ENCODE peak calls at places on chromosomes 11 and 22, in eight cellular contexts. One of them, this sample, is unnamed.
A peak's percentile ranks its signal among the peaks of the same experiment; 100 is the strongest.

GRCh38 chr11:3014314-3014938 is 22.3 kb upstream of the NAP1L4 start:
- DNase-seq in esophagus muscularis mucosa: no peak
- DNase-seq in sigmoid colon: no peak
- DNase-seq in heart left ventricle: no peak
- DNase-seq in body of pancreas: no peak
- DNase-seq in Peyer's patch: peak; percentile 66
- DNase-seq in lung: no peak
- DNase-seq in lower leg skin: no peak
- DNase-seq in this sample: no peak

GRCh38 chr22:28710112-28710888 is 30.7 kb upstream of the TTC28 start:
- DNase-seq in Peyer's patch: no peak
- DNase-seq in lower leg skin: no peak
- DNase-seq in sigmoid colon: no peak
- DNase-seq in esophagus muscularis mucosa: no peak
- DNase-seq in lung: no peak
- DNase-seq in body of pancreas: no peak
- DNase-seq in heart left ventricle: no peak
- DNase-seq in this sample: peak; percentile 61

GRCh38 chr11:297666-298405 is 1.5 kb downstream of the IFITM5 start:
- DNase-seq in lung: no peak
- DNase-seq in esophagus muscularis mucosa: no peak
- DNase-seq in lower leg skin: no peak
- DNase-seq in Peyer's patch: peak; percentile 55
- DNase-seq in sigmoid colon: peak; percentile 74
- DNase-seq in body of pancreas: peak; percentile 31
- DNase-seq in heart left ventricle: peak; percentile 56
- DNase-seq in this sample: no peak

GRCh38 chr11:36475192-36475591 is 34.9 kb downstream of the TRAF6 start:
- DNase-seq in heart left ventricle: no peak
- DNase-seq in Peyer's patch: no peak
- DNase-seq in lung: no peak
- DNase-seq in sigmoid colon: no peak
- DNase-seq in lower leg skin: no peak
- DNase-seq in esophagus muscularis mucosa: no peak
- DNase-seq in body of pancreas: no peak
- DNase-seq in this sample: no peak

GRCh38 chr11:129247129-129247528 is 55.0 kb upstream of the ARHGAP32 start:
- DNase-seq in heart left ventricle: no peak
- DNase-seq in body of pancreas: no peak
- DNase-seq in esophagus muscularis mucosa: no peak
- DNase-seq in Peyer's patch: no peak
- DNase-seq in lower leg skin: no peak
- DNase-seq in lung: no peak
- DNase-seq in sigmoid colon: no peak
- DNase-seq in this sample: no peak

GRCh38 chr11:33721291-33721840 is 14.9 kb downstream of the CD59 start:
- DNase-seq in heart left ventricle: no peak
- DNase-seq in Peyer's patch: no peak
- DNase-seq in lung: no peak
- DNase-seq in esophagus muscularis mucosa: no peak
- DNase-seq in lower leg skin: no peak
- DNase-seq in sigmoid colon: no peak
- DNase-seq in body of pancreas: no peak
- DNase-seq in this sample: no peak

GRCh38 chr11:660281-660680 is 23.2 kb downstream of the DRD4 start:
- DNase-seq in body of pancreas: no peak
- DNase-seq in sigmoid colon: no peak
- DNase-seq in Peyer's patch: no peak
- DNase-seq in esophagus muscularis mucosa: no peak
- DNase-seq in lower leg skin: no peak
- DNase-seq in lung: no peak
- DNase-seq in heart left ventricle: no peak
- DNase-seq in this sample: no peak

GRCh38 chr22:38941488-38941987 is 15.9 kb upstream of the APOBEC3A start:
- DNase-seq in esophagus muscularis mucosa: no peak
- DNase-seq in lung: peak; percentile 60
- DNase-seq in lower leg skin: no peak
- DNase-seq in body of pancreas: peak; percentile 5
- DNase-seq in Peyer's patch: no peak
- DNase-seq in heart left ventricle: no peak
- DNase-seq in sigmoid colon: no peak
- DNase-seq in this sample: no peak

GRCh38 chr11:13368041-13368446 is 90.5 kb downstream of the BMAL1 start:
- DNase-seq in lung: no peak
- DNase-seq in sigmoid colon: no peak
- DNase-seq in Peyer's patch: no peak
- DNase-seq in heart left ventricle: no peak
- DNase-seq in esophagus muscularis mucosa: no peak
- DNase-seq in lower leg skin: no peak
- DNase-seq in body of pancreas: no peak
- DNase-seq in this sample: no peak

GRCh38 chr11:130428271-130428670 is at the start of gene ADAMTS8:
- DNase-seq in heart left ventricle: peak; percentile 44
- DNase-seq in sigmoid colon: no peak
- DNase-seq in esophagus muscularis mucosa: no peak
- DNase-seq in lower leg skin: no peak
- DNase-seq in lung: no peak
- DNase-seq in body of pancreas: no peak
- DNase-seq in Peyer's patch: no peak
- DNase-seq in this sample: no peak

GRCh38 chr11:123740787-123741158 is 687 bp downstream of the ZNF202 start:
- DNase-seq in sigmoid colon: no peak
- DNase-seq in lung: no peak
- DNase-seq in body of pancreas: no peak
- DNase-seq in Peyer's patch: no peak
- DNase-seq in esophagus muscularis mucosa: no peak
- DNase-seq in heart left ventricle: no peak
- DNase-seq in lower leg skin: no peak
- DNase-seq in this sample: no peak

GRCh38 chr11:67382481-67383136 is 9.2 kb upstream of the RAD9A start:
- DNase-seq in sigmoid colon: peak; percentile 90
- DNase-seq in heart left ventricle: peak; percentile 87
- DNase-seq in lower leg skin: peak; percentile 80
- DNase-seq in body of pancreas: peak; percentile 85
- DNase-seq in Peyer's patch: peak; percentile 82
- DNase-seq in lung: peak; percentile 82
- DNase-seq in esophagus muscularis mucosa: no peak
- DNase-seq in this sample: no peak

GRCh38 chr11:64935634-64936081 is at the start of gene GPHA2:
- DNase-seq in esophagus muscularis mucosa: no peak
- DNase-seq in Peyer's patch: no peak
- DNase-seq in sigmoid colon: no peak
- DNase-seq in body of pancreas: peak; percentile 79
- DNase-seq in lower leg skin: no peak
- DNase-seq in heart left ventricle: no peak
- DNase-seq in lung: no peak
- DNase-seq in this sample: no peak

GRCh38 chr11:69075421-69076128 is 26.8 kb downstream of the TPCN2 start:
- DNase-seq in heart left ventricle: peak; percentile 82
- DNase-seq in sigmoid colon: peak; percentile 98
- DNase-seq in lung: peak; percentile 43
- DNase-seq in Peyer's patch: no peak
- DNase-seq in body of pancreas: peak; percentile 44
- DNase-seq in esophagus muscularis mucosa: peak; percentile 93
- DNase-seq in lower leg skin: peak; percentile 56
- DNase-seq in this sample: peak; percentile 95

GRCh38 chr22:44996120-44996519 is 13.7 kb downstream of the PHF21B start:
- DNase-seq in esophagus muscularis mucosa: no peak
- DNase-seq in heart left ventricle: no peak
- DNase-seq in body of pancreas: no peak
- DNase-seq in lung: no peak
- DNase-seq in Peyer's patch: no peak
- DNase-seq in lower leg skin: no peak
- DNase-seq in sigmoid colon: no peak
- DNase-seq in this sample: no peak

GRCh38 chr11:18203723-18204122 is 31.1 kb downstream of the MRGPRX4 start:
- DNase-seq in Peyer's patch: no peak
- DNase-seq in lower leg skin: no peak
- DNase-seq in heart left ventricle: no peak
- DNase-seq in body of pancreas: no peak
- DNase-seq in sigmoid colon: no peak
- DNase-seq in lung: no peak
- DNase-seq in esophagus muscularis mucosa: no peak
- DNase-seq in this sample: no peak

GRCh38 chr11:12079726-12080556 is 30.4 kb upstream of the MICAL2 start:
- DNase-seq in Peyer's patch: no peak
- DNase-seq in sigmoid colon: peak; percentile 86
- DNase-seq in heart left ventricle: peak; percentile 75
- DNase-seq in lung: no peak
- DNase-seq in esophagus muscularis mucosa: peak; percentile 94
- DNase-seq in body of pancreas: peak; percentile 13
- DNase-seq in lower leg skin: peak; percentile 73
- DNase-seq in this sample: peak; percentile 97

GRCh38 chr11:34379081-34379480 is 21.3 kb upstream of the ABTB2 start:
- DNase-seq in heart left ventricle: no peak
- DNase-seq in Peyer's patch: no peak
- DNase-seq in lung: no peak
- DNase-seq in lower leg skin: no peak
- DNase-seq in esophagus muscularis mucosa: no peak
- DNase-seq in sigmoid colon: no peak
- DNase-seq in body of pancreas: no peak
- DNase-seq in this sample: no peak

GRCh38 chr22:31094741-31095140 is 12.6 kb downstream of the SELENOM start:
- DNase-seq in sigmoid colon: no peak
- DNase-seq in lung: no peak
- DNase-seq in heart left ventricle: no peak
- DNase-seq in lower leg skin: no peak
- DNase-seq in body of pancreas: no peak
- DNase-seq in Peyer's patch: no peak
- DNase-seq in esophagus muscularis mucosa: no peak
- DNase-seq in this sample: no peak

GRCh38 chr22:31093956-31094622 is 13.0 kb downstream of the SMTN start:
- DNase-seq in lower leg skin: no peak
- DNase-seq in heart left ventricle: no peak
- DNase-seq in Peyer's patch: no peak
- DNase-seq in esophagus muscularis mucosa: no peak
- DNase-seq in sigmoid colon: peak; percentile 84
- DNase-seq in lung: no peak
- DNase-seq in body of pancreas: peak; percentile 80
- DNase-seq in this sample: no peak

GRCh38 chr22:31091106-31091975 is 10.2 kb downstream of the SMTN start:
- DNase-seq in lung: no peak
- DNase-seq in heart left ventricle: peak; percentile 70
- DNase-seq in lower leg skin: no peak
- DNase-seq in Peyer's patch: no peak
- DNase-seq in sigmoid colon: peak; percentile 98
- DNase-seq in body of pancreas: no peak
- DNase-seq in esophagus muscularis mucosa: no peak
- DNase-seq in this sample: no peak

GRCh38 chr22:31092161-31092560 is 11.0 kb downstream of the SMTN start:
- DNase-seq in body of pancreas: no peak
- DNase-seq in lower leg skin: no peak
- DNase-seq in sigmoid colon: no peak
- DNase-seq in Peyer's patch: no peak
- DNase-seq in heart left ventricle: no peak
- DNase-seq in lung: no peak
- DNase-seq in esophagus muscularis mucosa: no peak
- DNase-seq in this sample: no peak

DNA sequence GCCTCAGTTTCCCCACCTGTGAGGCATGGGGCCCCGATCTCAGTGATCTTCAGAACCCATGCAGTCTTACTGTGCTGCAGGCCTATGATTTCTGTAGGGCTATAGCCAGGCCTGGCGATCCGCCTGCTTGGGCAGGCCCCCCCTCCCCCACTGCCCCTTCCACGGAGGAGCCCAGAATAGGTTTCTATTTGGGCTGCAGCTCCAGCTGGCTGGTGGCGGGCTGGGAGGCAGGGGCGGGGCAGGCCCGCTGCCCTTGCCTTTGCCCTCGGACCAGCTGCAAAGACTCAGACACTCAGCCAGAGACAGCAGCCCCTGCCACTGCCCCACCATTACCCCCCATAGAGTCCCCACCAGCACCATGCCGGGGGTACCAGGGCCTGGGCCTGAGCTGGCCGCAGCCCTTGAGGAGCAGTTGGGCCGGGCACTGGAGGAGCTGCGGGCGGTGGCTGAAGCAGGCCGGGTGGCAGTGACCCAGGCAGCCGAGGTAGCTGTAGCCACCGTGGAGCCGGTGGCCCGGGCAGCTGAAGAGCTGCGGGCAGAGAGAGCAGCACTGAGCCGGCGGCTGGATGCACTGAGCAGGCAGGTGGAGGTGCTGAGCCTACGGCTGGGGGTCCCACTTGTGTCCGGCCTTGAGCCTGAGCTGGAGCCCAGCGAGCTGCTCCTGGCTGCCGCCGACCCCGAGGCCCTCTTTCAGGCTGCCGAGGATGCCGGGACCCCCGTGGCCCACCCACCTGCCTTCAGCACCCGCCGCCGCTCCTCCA is 12.2 kb downstream of the SMTN start:
- DNase-seq in Peyer's patch: no peak
- DNase-seq in lung: no peak
- DNase-seq in sigmoid colon: peak; percentile 94
- DNase-seq in lower leg skin: no peak
- DNase-seq in heart left ventricle: peak; percentile 85
- DNase-seq in esophagus muscularis mucosa: no peak
- DNase-seq in body of pancreas: peak; percentile 64
- DNase-seq in this sample: no peak
- H3K4me3 ChIP-seq in Peyer's patch: no peak overlapping the region
- H3K4me3 ChIP-seq in lung: no peak overlapping the region
- H3K4me3 ChIP-seq in sigmoid colon: peak overlapping the region; percentile 75
- H3K4me3 ChIP-seq in lower leg skin: no peak overlapping the region
- H3K4me3 ChIP-seq in heart left ventricle: peak overlapping the region; percentile 47
- H3K4me3 ChIP-seq in esophagus muscularis mucosa: peak overlapping the region; percentile 58
- H3K4me3 ChIP-seq in body of pancreas: no peak overlapping the region
- H3K4me3 ChIP-seq in this sample: no peak overlapping the region

GRCh38 chr11:8365542-8365941 is 101.9 kb upstream of the LMO1 start:
- DNase-seq in lower leg skin: no peak
- DNase-seq in heart left ventricle: no peak
- DNase-seq in body of pancreas: peak; percentile 39
- DNase-seq in sigmoid colon: no peak
- DNase-seq in Peyer's patch: no peak
- DNase-seq in esophagus muscularis mucosa: no peak
- DNase-seq in lung: no peak
- DNase-seq in this sample: no peak
- TF ChIP-seq CTCF in lower leg skin: no peak
- TF ChIP-seq CTCF in heart left ventricle: no peak
- TF ChIP-seq CTCF in body of pancreas: no peak
- TF ChIP-seq CTCF in sigmoid colon: no peak
- TF ChIP-seq CTCF in Peyer's patch: no peak
- TF ChIP-seq CTCF in esophagus muscularis mucosa: no peak
- TF ChIP-seq CTCF in lung: no peak
- TF ChIP-seq CTCF in this sample: no peak

DNA sequence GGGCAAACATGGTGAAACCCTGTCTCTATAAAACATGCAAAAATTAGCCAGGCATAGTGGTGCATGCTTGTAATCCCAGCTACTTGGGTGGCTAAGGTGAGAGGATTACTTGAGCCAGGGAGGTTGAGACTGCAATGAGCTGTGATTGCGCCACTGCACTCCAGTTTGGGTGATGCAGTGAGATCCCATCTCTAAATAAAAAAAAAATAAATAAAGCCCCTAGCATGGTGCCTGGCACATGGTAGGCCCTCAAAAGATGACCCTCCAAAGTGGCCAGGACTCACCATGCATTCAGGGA is 74.6 kb downstream of the PTPRJ start:
- DNase-seq in lower leg skin: no peak
- DNase-seq in sigmoid colon: no peak
- DNase-seq in body of pancreas: no peak
- DNase-seq in Peyer's patch: no peak
- DNase-seq in lung: no peak
- DNase-seq in heart left ventricle: no peak
- DNase-seq in esophagus muscularis mucosa: no peak
- DNase-seq in this sample: no peak
- H3K4me3 ChIP-seq in lower leg skin: no peak overlapping the region
- H3K4me3 ChIP-seq in sigmoid colon: no peak overlapping the region
- H3K4me3 ChIP-seq in body of pancreas: no peak overlapping the region
- H3K4me3 ChIP-seq in Peyer's patch: no peak overlapping the region
- H3K4me3 ChIP-seq in lung: no peak overlapping the region
- H3K4me3 ChIP-seq in heart left ventricle: no peak overlapping the region
- H3K4me3 ChIP-seq in esophagus muscularis mucosa: no peak overlapping the region
- H3K4me3 ChIP-seq in this sample: no peak overlapping the region

GRCh38 chr11:70517996-70518907 is 119.9 kb downstream of the CTTN start:
- DNase-seq in lower leg skin: no peak
- DNase-seq in esophagus muscularis mucosa: no peak
- DNase-seq in sigmoid colon: no peak
- DNase-seq in body of pancreas: no peak
- DNase-seq in heart left ventricle: peak; percentile 33
- DNase-seq in Peyer's patch: no peak
- DNase-seq in lung: no peak
- DNase-seq in this sample: peak; percentile 52
- TF ChIP-seq CTCF in lower leg skin: no peak
- TF ChIP-seq CTCF in esophagus muscularis mucosa: no peak
- TF ChIP-seq CTCF in sigmoid colon: no peak
- TF ChIP-seq CTCF in body of pancreas: no peak
- TF ChIP-seq CTCF in heart left ventricle: no peak
- TF ChIP-seq CTCF in Peyer's patch: no peak
- TF ChIP-seq CTCF in lung: no peak
- TF ChIP-seq CTCF in this sample: no peak

This sample was measured in AG09309.